ENCODE peak calls at places on chromosomes 4 and X, in seven cellular contexts. One of them, this sample, is unnamed.
A peak's percentile ranks its signal among the peaks of the same experiment; 100 is the strongest.

GRCh38 chr4:164056426-164057142 is 562.1 kb downstream of the TMA16 start:
- DNase-seq in HepG2: no peak
- DNase-seq in HL-60: no peak
- DNase-seq in mesenchymal stem cell: no peak
- DNase-seq in CD8-positive, alpha-beta T cell: no peak
- DNase-seq in coronary artery: no peak
- DNase-seq in K562: no peak
- DNase-seq in this sample: no peak

GRCh38 chr4:3041192-3042142 is 32.9 kb downstream of the HTT-AS start:
- DNase-seq in mesenchymal stem cell: peak; percentile 75
- DNase-seq in coronary artery: peak; percentile 82
- DNase-seq in K562: no peak
- DNase-seq in HepG2: peak; percentile 55
- DNase-seq in HL-60: no peak
- DNase-seq in CD8-positive, alpha-beta T cell: peak; percentile 39
- DNase-seq in this sample: peak; percentile 69

GRCh38 chr4:24765331-24765990 is 29.9 kb upstream of the SOD3 start:
- DNase-seq in coronary artery: no peak
- DNase-seq in HepG2: no peak
- DNase-seq in mesenchymal stem cell: peak; percentile 42
- DNase-seq in HL-60: no peak
- DNase-seq in CD8-positive, alpha-beta T cell: no peak
- DNase-seq in K562: no peak
- DNase-seq in this sample: no peak

GRCh38 chrX:107769581-107770317 is 5.8 kb downstream of the TSC22D3 start:
- DNase-seq in HL-60: no peak
- DNase-seq in mesenchymal stem cell: no peak
- DNase-seq in coronary artery: no peak
- DNase-seq in CD8-positive, alpha-beta T cell: no peak
- DNase-seq in K562: no peak
- DNase-seq in HepG2: no peak
- DNase-seq in this sample: no peak

GRCh38 chr4:87268401-87268800 is 48.0 kb upstream of the KLHL8 start:
- DNase-seq in coronary artery: no peak
- DNase-seq in CD8-positive, alpha-beta T cell: no peak
- DNase-seq in HepG2: no peak
- DNase-seq in K562: no peak
- DNase-seq in HL-60: no peak
- DNase-seq in mesenchymal stem cell: no peak
- DNase-seq in this sample: no peak

GRCh38 chr4:78056265-78057129 is 626 bp upstream of the FRAS1 start:
- DNase-seq in coronary artery: peak; percentile 77
- DNase-seq in HL-60: peak; percentile 7
- DNase-seq in K562: peak; percentile 23
- DNase-seq in CD8-positive, alpha-beta T cell: no peak
- DNase-seq in HepG2: peak; percentile 92
- DNase-seq in mesenchymal stem cell: peak; percentile 64
- DNase-seq in this sample: peak; percentile 81

GRCh38 chr4:3201718-3202702 is 46.9 kb upstream of the MSANTD1 start:
- DNase-seq in coronary artery: peak; percentile 54
- DNase-seq in HepG2: peak; percentile 53
- DNase-seq in CD8-positive, alpha-beta T cell: peak; percentile 77
- DNase-seq in mesenchymal stem cell: peak; percentile 16
- DNase-seq in HL-60: peak; percentile 42
- DNase-seq in K562: no peak
- DNase-seq in this sample: no peak

GRCh38 chrX:17531500-17531899 is 156.5 kb downstream of the NHS start:
- DNase-seq in HepG2: no peak
- DNase-seq in HL-60: no peak
- DNase-seq in coronary artery: no peak
- DNase-seq in CD8-positive, alpha-beta T cell: no peak
- DNase-seq in K562: no peak
- DNase-seq in mesenchymal stem cell: no peak
- DNase-seq in this sample: no peak

GRCh38 chr4:185902654-185903053 is 90.7 kb upstream of the SORBS2 start:
- DNase-seq in HL-60: no peak
- DNase-seq in HepG2: no peak
- DNase-seq in coronary artery: no peak
- DNase-seq in K562: no peak
- DNase-seq in CD8-positive, alpha-beta T cell: no peak
- DNase-seq in mesenchymal stem cell: no peak
- DNase-seq in this sample: no peak

GRCh38 chrX:71118985-71119535 is 664 bp downstream of the MED12 start:
- DNase-seq in mesenchymal stem cell: no peak
- DNase-seq in HL-60: no peak
- DNase-seq in coronary artery: no peak
- DNase-seq in CD8-positive, alpha-beta T cell: no peak
- DNase-seq in HepG2: no peak
- DNase-seq in K562: no peak
- DNase-seq in this sample: no peak
- H3K4me3 ChIP-seq in mesenchymal stem cell: peak overlapping the region; percentile 82
- H3K4me3 ChIP-seq in HL-60: peak overlapping the region; percentile 57
- H3K4me3 ChIP-seq in coronary artery: peak overlapping the region; percentile 79
- H3K4me3 ChIP-seq in CD8-positive, alpha-beta T cell: peak overlapping the region; percentile 73
- H3K4me3 ChIP-seq in HepG2: peak overlapping the region; percentile 71
- H3K4me3 ChIP-seq in K562: peak overlapping the region; percentile 89
- H3K4me3 ChIP-seq in this sample: no peak overlapping the region

GRCh38 chr4:10108818-10109783 is 7.5 kb downstream of the WDR1 start:
- DNase-seq in HL-60: no peak
- DNase-seq in CD8-positive, alpha-beta T cell: no peak
- DNase-seq in HepG2: no peak
- DNase-seq in coronary artery: no peak
- DNase-seq in mesenchymal stem cell: peak; percentile 24
- DNase-seq in K562: no peak
- DNase-seq in this sample: no peak
- H3K27ac ChIP-seq in HL-60: no peak overlapping the region
- H3K27ac ChIP-seq in CD8-positive, alpha-beta T cell: peak overlapping the region; percentile 31
- H3K27ac ChIP-seq in HepG2: no peak overlapping the region
- H3K27ac ChIP-seq in coronary artery: peak overlapping the region; percentile 94
- H3K27ac ChIP-seq in mesenchymal stem cell: peak overlapping the region; percentile 76
- H3K27ac ChIP-seq in K562: no peak overlapping the region
- H3K27ac ChIP-seq in this sample: peak overlapping the region; percentile 49

GRCh38 chrX:19761554-19762295 is 125.7 kb downstream of the SH3KBP1 start:
- DNase-seq in CD8-positive, alpha-beta T cell: no peak
- DNase-seq in HepG2: no peak
- DNase-seq in mesenchymal stem cell: no peak
- DNase-seq in coronary artery: no peak
- DNase-seq in K562: no peak
- DNase-seq in HL-60: no peak
- DNase-seq in this sample: no peak
- H3K4me3 ChIP-seq in CD8-positive, alpha-beta T cell: no peak overlapping the region
- H3K4me3 ChIP-seq in HepG2: no peak overlapping the region
- H3K4me3 ChIP-seq in mesenchymal stem cell: no peak overlapping the region
- H3K4me3 ChIP-seq in coronary artery: no peak overlapping the region
- H3K4me3 ChIP-seq in K562: no peak overlapping the region
- H3K4me3 ChIP-seq in HL-60: no peak overlapping the region
- H3K4me3 ChIP-seq in this sample: no peak overlapping the region

GRCh38 chr4:142815834-142816233 is 30.3 kb downstream of the INPP4B start:
- DNase-seq in CD8-positive, alpha-beta T cell: no peak
- DNase-seq in K562: no peak
- DNase-seq in mesenchymal stem cell: peak; percentile 58
- DNase-seq in HepG2: no peak
- DNase-seq in HL-60: no peak
- DNase-seq in coronary artery: no peak
- DNase-seq in this sample: no peak

GRCh38 chr4:142818009-142818408 is 28.1 kb downstream of the INPP4B start:
- DNase-seq in mesenchymal stem cell: no peak
- DNase-seq in K562: no peak
- DNase-seq in coronary artery: no peak
- DNase-seq in CD8-positive, alpha-beta T cell: no peak
- DNase-seq in HL-60: no peak
- DNase-seq in HepG2: no peak
- DNase-seq in this sample: no peak

GRCh38 chr4:142818476-142818875 is 27.6 kb downstream of the INPP4B start:
- DNase-seq in mesenchymal stem cell: no peak
- DNase-seq in HepG2: no peak
- DNase-seq in K562: no peak
- DNase-seq in CD8-positive, alpha-beta T cell: no peak
- DNase-seq in coronary artery: no peak
- DNase-seq in HL-60: no peak
- DNase-seq in this sample: no peak

GRCh38 chr4:142813388-142813787 is 32.7 kb downstream of the INPP4B start:
- DNase-seq in CD8-positive, alpha-beta T cell: no peak
- DNase-seq in K562: no peak
- DNase-seq in coronary artery: no peak
- DNase-seq in mesenchymal stem cell: no peak
- DNase-seq in HL-60: no peak
- DNase-seq in HepG2: no peak
- DNase-seq in this sample: no peak

DNA sequence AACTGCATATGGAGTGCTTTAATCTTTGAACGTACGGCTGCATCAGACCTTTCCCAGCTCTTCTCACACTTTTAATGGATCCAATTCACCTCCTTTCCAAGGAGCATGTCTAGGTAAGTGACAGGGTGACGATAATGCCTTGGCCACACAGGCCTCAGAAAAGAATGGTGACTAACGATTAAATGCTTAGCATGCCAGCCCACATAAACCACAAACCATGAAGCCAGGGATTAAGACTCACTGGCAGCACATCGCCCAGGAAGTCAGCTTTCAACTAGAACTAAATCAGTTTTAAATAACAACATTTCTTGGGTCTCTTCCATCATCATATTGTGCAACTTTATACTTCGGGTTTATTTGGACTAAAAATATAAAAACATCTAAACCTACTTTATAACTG is 28.7 kb downstream of the INPP4B start:
- DNase-seq in CD8-positive, alpha-beta T cell: no peak
- DNase-seq in HL-60: peak; percentile 15
- DNase-seq in coronary artery: no peak
- DNase-seq in mesenchymal stem cell: peak; percentile 48
- DNase-seq in K562: no peak
- DNase-seq in HepG2: no peak
- DNase-seq in this sample: no peak
- H3K27ac ChIP-seq in CD8-positive, alpha-beta T cell: no peak overlapping the region
- H3K27ac ChIP-seq in HL-60: no peak overlapping the region
- H3K27ac ChIP-seq in coronary artery: peak overlapping the region; percentile 84
- H3K27ac ChIP-seq in mesenchymal stem cell: peak overlapping the region; percentile 47
- H3K27ac ChIP-seq in K562: no peak overlapping the region
- H3K27ac ChIP-seq in HepG2: no peak overlapping the region
- H3K27ac ChIP-seq in this sample: peak overlapping the region; percentile 51

GRCh38 chrX:111511477-111511876 is at the start of gene SERTM2:
- DNase-seq in HL-60: no peak
- DNase-seq in CD8-positive, alpha-beta T cell: no peak
- DNase-seq in mesenchymal stem cell: peak; percentile 71
- DNase-seq in HepG2: no peak
- DNase-seq in K562: no peak
- DNase-seq in coronary artery: no peak
- DNase-seq in this sample: no peak
- H3K4me3 ChIP-seq in HL-60: no peak within 1 kb of the TSS
- H3K4me3 ChIP-seq in CD8-positive, alpha-beta T cell: no peak within 1 kb of the TSS
- H3K4me3 ChIP-seq in mesenchymal stem cell: peak within 1 kb of the TSS; percentile 8
- H3K4me3 ChIP-seq in HepG2: no peak within 1 kb of the TSS
- H3K4me3 ChIP-seq in K562: no peak within 1 kb of the TSS
- H3K4me3 ChIP-seq in coronary artery: no peak within 1 kb of the TSS
- H3K4me3 ChIP-seq in this sample: no peak within 1 kb of the TSS

GRCh38 chrX:43881410-43882293 is 598 bp downstream of the MAOB start:
- DNase-seq in K562: no peak
- DNase-seq in coronary artery: no peak
- DNase-seq in mesenchymal stem cell: no peak
- DNase-seq in HepG2: peak; percentile 87
- DNase-seq in HL-60: no peak
- DNase-seq in CD8-positive, alpha-beta T cell: no peak
- DNase-seq in this sample: no peak
- H3K27ac ChIP-seq in K562: no peak overlapping the region
- H3K27ac ChIP-seq in coronary artery: peak overlapping the region; percentile 93
- H3K27ac ChIP-seq in mesenchymal stem cell: no peak overlapping the region
- H3K27ac ChIP-seq in HepG2: peak overlapping the region; percentile 91
- H3K27ac ChIP-seq in HL-60: no peak overlapping the region
- H3K27ac ChIP-seq in CD8-positive, alpha-beta T cell: no peak overlapping the region
- H3K27ac ChIP-seq in this sample: peak overlapping the region; percentile 83

GRCh38 chr4:6909970-6910339 is 329 bp downstream of the TBC1D14 start:
- DNase-seq in CD8-positive, alpha-beta T cell: no peak
- DNase-seq in HL-60: no peak
- DNase-seq in HepG2: no peak
- DNase-seq in coronary artery: no peak
- DNase-seq in mesenchymal stem cell: no peak
- DNase-seq in K562: peak; percentile 81
- DNase-seq in this sample: no peak
- H3K4me3 ChIP-seq in CD8-positive, alpha-beta T cell: peak overlapping the region; percentile 78
- H3K4me3 ChIP-seq in HL-60: peak overlapping the region; percentile 66
- H3K4me3 ChIP-seq in HepG2: peak overlapping the region; percentile 63
- H3K4me3 ChIP-seq in coronary artery: peak overlapping the region; percentile 78
- H3K4me3 ChIP-seq in mesenchymal stem cell: peak overlapping the region; percentile 78
- H3K4me3 ChIP-seq in K562: peak overlapping the region; percentile 94
- H3K4me3 ChIP-seq in this sample: peak overlapping the region; percentile 81

DNA sequence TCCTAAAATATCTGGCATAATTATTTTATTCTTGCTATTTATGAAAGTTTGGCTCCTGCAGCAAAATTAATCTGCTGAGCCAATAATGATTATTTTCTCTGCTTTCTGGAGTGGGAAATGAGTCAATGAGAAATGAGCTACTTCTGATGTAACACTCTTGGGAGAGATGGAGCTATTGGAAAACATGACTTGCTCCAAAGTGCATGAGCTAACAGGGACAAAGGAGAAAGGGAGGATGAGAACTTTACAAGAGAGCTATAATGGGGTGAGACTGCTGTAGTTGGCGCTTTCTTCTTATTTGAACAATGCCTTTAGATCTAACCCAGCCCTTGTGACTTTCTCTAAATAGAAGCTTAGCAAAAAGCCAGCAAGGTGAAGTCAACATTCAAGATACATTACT is 615.1 kb downstream of the ANKRD50 start:
- DNase-seq in CD8-positive, alpha-beta T cell: no peak
- DNase-seq in K562: no peak
- DNase-seq in HepG2: peak; percentile 1
- DNase-seq in HL-60: no peak
- DNase-seq in coronary artery: no peak
- DNase-seq in mesenchymal stem cell: peak; percentile 22
- DNase-seq in this sample: no peak
- H3K27ac ChIP-seq in CD8-positive, alpha-beta T cell: no peak overlapping the region
- H3K27ac ChIP-seq in K562: no peak overlapping the region
- H3K27ac ChIP-seq in HepG2: no peak overlapping the region
- H3K27ac ChIP-seq in HL-60: no peak overlapping the region
- H3K27ac ChIP-seq in coronary artery: peak overlapping the region; percentile 37
- H3K27ac ChIP-seq in mesenchymal stem cell: no peak overlapping the region
- H3K27ac ChIP-seq in this sample: no peak overlapping the region

GRCh38 chr4:183399166-183399565 is 45.3 kb upstream of the CDKN2AIP start:
- DNase-seq in HL-60: no peak
- DNase-seq in coronary artery: no peak
- DNase-seq in CD8-positive, alpha-beta T cell: no peak
- DNase-seq in K562: no peak
- DNase-seq in mesenchymal stem cell: no peak
- DNase-seq in HepG2: no peak
- DNase-seq in this sample: no peak

GRCh38 chr4:183400035-183400434 is 44.4 kb upstream of the CDKN2AIP start:
- DNase-seq in coronary artery: no peak
- DNase-seq in HepG2: no peak
- DNase-seq in mesenchymal stem cell: no peak
- DNase-seq in CD8-positive, alpha-beta T cell: no peak
- DNase-seq in HL-60: no peak
- DNase-seq in K562: no peak
- DNase-seq in this sample: no peak

GRCh38 chr4:183397741-183398297 is 46.6 kb upstream of the CDKN2AIP start:
- DNase-seq in HepG2: no peak
- DNase-seq in coronary artery: no peak
- DNase-seq in K562: no peak
- DNase-seq in mesenchymal stem cell: no peak
- DNase-seq in HL-60: no peak
- DNase-seq in CD8-positive, alpha-beta T cell: no peak
- DNase-seq in this sample: no peak

GRCh38 chr4:183399616-183400015 is 44.8 kb upstream of the CDKN2AIP start:
- DNase-seq in K562: no peak
- DNase-seq in mesenchymal stem cell: no peak
- DNase-seq in coronary artery: no peak
- DNase-seq in HL-60: no peak
- DNase-seq in HepG2: no peak
- DNase-seq in CD8-positive, alpha-beta T cell: no peak
- DNase-seq in this sample: no peak

GRCh38 chr4:183398298-183399129 is 45.9 kb upstream of the CDKN2AIP start:
- DNase-seq in HL-60: peak; percentile 43
- DNase-seq in K562: peak; percentile 81
- DNase-seq in mesenchymal stem cell: peak; percentile 73
- DNase-seq in CD8-positive, alpha-beta T cell: peak; percentile 67
- DNase-seq in HepG2: peak; percentile 51
- DNase-seq in coronary artery: no peak
- DNase-seq in this sample: peak; percentile 68
- H3K4me3 ChIP-seq in HL-60: peak overlapping the region; percentile 23
- H3K4me3 ChIP-seq in K562: peak overlapping the region; percentile 20
- H3K4me3 ChIP-seq in mesenchymal stem cell: peak overlapping the region; percentile 80
- H3K4me3 ChIP-seq in CD8-positive, alpha-beta T cell: peak overlapping the region; percentile 83
- H3K4me3 ChIP-seq in HepG2: peak overlapping the region; percentile 50
- H3K4me3 ChIP-seq in coronary artery: peak overlapping the region; percentile 74
- H3K4me3 ChIP-seq in this sample: peak overlapping the region; percentile 32